ENCODE peak calls at places on chromosome 17, in seven cellular contexts. J, A, U, V, C, S and N are unnamed samples.

GRCh38 chr17:79520134-79520892 is 90.5 kb downstream of the RBFOX3 start:
- DNase-seq in J (no peak), A (no peak), U (no peak), V (no peak), C (no peak), S (no peak), N (no peak)

GRCh38 chr17:2058521-2059124 is 3.7 kb downstream of the HIC1 start:
- DNase-seq in J (no peak), A (peak), U (no peak), V (no peak), C (no peak), S (peak), N (peak)

GRCh38 chr17:81566461-81567126 is 14.4 kb upstream of the FAAP100 start:
- DNase-seq in J (peak), A (peak), U (peak), V (no peak), C (peak), S (peak), N (peak)

GRCh38 chr17:27951872-27952271 is 58.7 kb upstream of the LYRM9 start:
- DNase-seq in J (no peak), A (no peak), U (no peak), V (no peak), C (no peak), S (no peak), N (no peak)

GRCh38 chr17:78397681-78398101 is 19.2 kb downstream of the PGS1 start:
- DNase-seq in J (peak), A (no peak), U (no peak), V (no peak), C (no peak), S (no peak), N (peak)

GRCh38 chr17:28425206-28425605 is 19.2 kb upstream of the SLC46A1 start:
- DNase-seq in J (no peak), A (no peak), U (no peak), V (no peak), C (no peak), S (no peak), N (no peak)

GRCh38 chr17:52420555-52421078 is 262.1 kb upstream of the CA10 start:
- DNase-seq in J (no peak), A (no peak), U (no peak), V (no peak), C (no peak), S (no peak), N (no peak)

GRCh38 chr17:57782051-57782490 is 37.0 kb upstream of the CCDC182 start:
- DNase-seq in J (no peak), A (peak), U (peak), V (no peak), C (no peak), S (peak), N (no peak)

GRCh38 chr17:1730345-1731193 is 6.1 kb downstream of the WDR81 start:
- DNase-seq in J (peak), A (peak), U (no peak), V (no peak), C (peak), S (no peak), N (peak)

GRCh38 chr17:58121925-58122324 is 26.3 kb upstream of the OR4D1 start:
- DNase-seq in J (no peak), A (peak), U (peak), V (no peak), C (peak), S (peak), N (peak)

GRCh38 chr17:2926019-2926650 is 129.9 kb downstream of the RAP1GAP2 start:
- DNase-seq in J (no peak), A (peak), U (no peak), V (no peak), C (peak), S (no peak), N (peak)

GRCh38 chr17:60745544-60745943 is 67.9 kb downstream of the BCAS3 start:
- DNase-seq in J (no peak), A (no peak), U (no peak), V (no peak), C (no peak), S (no peak), N (peak)

GRCh38 chr17:80732268-80732667 is 187.6 kb downstream of the RPTOR start:
- DNase-seq in J (no peak), A (no peak), U (no peak), V (no peak), C (no peak), S (no peak), N (peak)

GRCh38 chr17:17075037-17075755 is 32.9 kb downstream of the MPRIP start:
- DNase-seq in J (no peak), A (no peak), U (no peak), V (no peak), C (no peak), S (no peak), N (peak)

GRCh38 chr17:14296511-14296910 is 4.4 kb upstream of the HS3ST3B1 start:
- DNase-seq in J (no peak), A (no peak), U (no peak), V (no peak), C (no peak), S (no peak), N (no peak)

GRCh38 chr17:59842901-59843652 is 49.7 kb downstream of the TUBD1 start:
- DNase-seq in J (peak), A (peak), U (no peak), V (peak), C (peak), S (no peak), N (peak)

GRCh38 chr17:17351901-17352781 is 49.0 kb downstream of the NT5M start:
- DNase-seq in J (no peak), A (peak), U (no peak), V (no peak), C (peak), S (no peak), N (peak)

GRCh38 chr17:3030096-3030495 is 33.3 kb downstream of the OR1D5 start:
- DNase-seq in J (no peak), A (peak), U (no peak), V (no peak), C (peak), S (no peak), N (peak)

GRCh38 chr17:75034236-75034908 is 12.4 kb downstream of the ATP5PD start:
- DNase-seq in J (peak), A (peak), U (peak), V (peak), C (peak), S (peak), N (peak)

GRCh38 chr17:80794281-80795089 is 197.2 kb upstream of the CHMP6 start:
- DNase-seq in J (no peak), A (no peak), U (no peak), V (no peak), C (no peak), S (no peak), N (no peak)

GRCh38 chr17:29584452-29585079 is 4.9 kb downstream of the GIT1 start:
- DNase-seq in J (no peak), A (no peak), U (no peak), V (no peak), C (peak), S (peak), N (no peak)

GRCh38 chr17:55625516-55625915 is 97.1 kb downstream of the TMEM100 start:
- DNase-seq in J (no peak), A (peak), U (no peak), V (no peak), C (no peak), S (no peak), N (no peak)

GRCh38 chr17:81941484-81942166 is 4.5 kb upstream of the PYCR1 start:
- DNase-seq in J (no peak), A (no peak), U (peak), V (no peak), C (no peak), S (peak), N (no peak)

GRCh38 chr17:2337152-2337810 is at the start of gene SGSM2:
- DNase-seq in J (peak), A (no peak), U (peak), V (peak), C (peak), S (peak), N (peak)

GRCh38 chr17:50208611-50209061 is 7.2 kb upstream of the COL1A1 start:
- DNase-seq in J (no peak), A (no peak), U (no peak), V (no peak), C (peak), S (no peak), N (no peak)

GRCh38 chr17:30344283-30345088 is 10.6 kb upstream of the TMIGD1 start:
- DNase-seq in J (peak), A (peak), U (peak), V (no peak), C (peak), S (no peak), N (peak)

GRCh38 chr17:78706271-78706915 is 75.7 kb downstream of the CYTH1 start:
- DNase-seq in J (peak), A (no peak), U (no peak), V (no peak), C (peak), S (peak), N (no peak)

GRCh38 chr17:82408938-82409318 is 9.2 kb upstream of the HEXD start:
- DNase-seq in J (no peak), A (no peak), U (no peak), V (no peak), C (no peak), S (no peak), N (no peak)

GRCh38 chr17:82794781-82795505 is 43.1 kb downstream of the TBCD start:
- DNase-seq in J (no peak), A (no peak), U (no peak), V (no peak), C (no peak), S (no peak), N (peak)

GRCh38 chr17:301681-302299 is 50.8 kb downstream of the RPH3AL start:
- DNase-seq in J (no peak), A (no peak), U (no peak), V (no peak), C (no peak), S (no peak), N (no peak)

GRCh38 chr17:41654134-41654907 is 29.9 kb upstream of the KRT17 start:
- DNase-seq in J (peak), A (no peak), U (peak), V (no peak), C (peak), S (no peak), N (no peak)

GRCh38 chr17:81871387-81872120 is 417 bp upstream of the ARHGDIA start:
- DNase-seq in J (peak), A (peak), U (peak), V (peak), C (peak), S (peak), N (peak)

GRCh38 chr17:57867126-57867525 is 17.3 kb upstream of the MRPS23 start:
- DNase-seq in J (no peak), A (no peak), U (no peak), V (no peak), C (no peak), S (no peak), N (no peak)

GRCh38 chr17:39114744-39115534 is 36.5 kb downstream of the PLXDC1 start:
- DNase-seq in J (no peak), A (no peak), U (no peak), V (no peak), C (peak), S (no peak), N (peak)

GRCh38 chr17:13182854-13183253 is 165.0 kb upstream of the ELAC2 start:
- DNase-seq in J (no peak), A (no peak), U (no peak), V (no peak), C (no peak), S (no peak), N (no peak)

GRCh38 chr17:9356488-9356911 is 219.1 kb downstream of the STX8 start:
- DNase-seq in J (no peak), A (peak), U (peak), V (no peak), C (no peak), S (no peak), N (no peak)

GRCh38 chr17:72476575-72476986 is 355.8 kb downstream of the SOX9 start:
- DNase-seq in J (no peak), A (no peak), U (no peak), V (no peak), C (no peak), S (no peak), N (no peak)

GRCh38 chr17:319266-319665 is 33.3 kb downstream of the RPH3AL start:
- DNase-seq in J (no peak), A (no peak), U (no peak), V (no peak), C (no peak), S (no peak), N (no peak)

GRCh38 chr17:12979255-12979654 is 38.6 kb downstream of the ELAC2 start:
- DNase-seq in J (no peak), A (no peak), U (no peak), V (no peak), C (no peak), S (no peak), N (no peak)